ENCODE peak calls at places on chromosome 3, in ten cellular contexts. Z, Q, K, B, Y, O, V, M, R and A are unnamed samples.

GRCh38 chr3:24947103-24947502 is 452.5 kb upstream of the THRB start:
- DNase-seq in Z (no peak), Q (no peak), K (no peak), B (no peak), Y (no peak), O (no peak), V (no peak), M (no peak), R (no peak), A (no peak)

GRCh38 chr3:98778852-98779379 is 15.8 kb downstream of the ST3GAL6 start:
- DNase-seq in Z (no peak), Q (peak; percentile 99), K (no peak), B (no peak), Y (peak; percentile 79), O (no peak), V (no peak), M (no peak), R (peak; percentile 90), A (no peak)

GRCh38 chr3:112464264-112464663 is 35.0 kb downstream of the BTLA start:
- DNase-seq in Z (peak; percentile 82), Q (peak; percentile 36), K (no peak), B (no peak), Y (no peak), O (no peak), V (no peak), M (no peak), R (no peak), A (no peak)

GRCh38 chr3:42129014-42129953 is 38.1 kb downstream of the TRAK1 start:
- DNase-seq in Z (peak; percentile 84), Q (peak; percentile 6), K (no peak), B (no peak), Y (no peak), O (no peak), V (no peak), M (no peak), R (peak; percentile 29), A (no peak)

GRCh38 chr3:71309342-71309741 is 274.2 kb downstream of the FOXP1 start:
- DNase-seq in Z (no peak), Q (peak; percentile 23), K (no peak), B (no peak), Y (no peak), O (no peak), V (no peak), M (no peak), R (peak; percentile 31), A (no peak)

GRCh38 chr3:196638922-196639516 is 475 bp upstream of the NRROS start:
- DNase-seq in Z (no peak), Q (no peak), K (no peak), B (peak; percentile 20), Y (no peak), O (no peak), V (no peak), M (no peak), R (no peak), A (no peak)

GRCh38 chr3:43997788-43998373 is 243.8 kb upstream of the TOPAZ1 start:
- DNase-seq in Z (peak; percentile 45), Q (no peak), K (no peak), B (peak; percentile 30), Y (no peak), O (peak; percentile 48), V (no peak), M (no peak), R (peak; percentile 9), A (no peak)

GRCh38 chr3:146679191-146679590 is 74.0 kb upstream of the PLSCR5 start:
- DNase-seq in Z (no peak), Q (no peak), K (no peak), B (no peak), Y (no peak), O (no peak), V (no peak), M (no peak), R (no peak), A (no peak)

GRCh38 chr3:3600665-3601340 is 198.4 kb upstream of the LRRN1 start:
- DNase-seq in Z (no peak), Q (no peak), K (no peak), B (no peak), Y (no peak), O (no peak), V (no peak), M (no peak), R (no peak), A (no peak)

GRCh38 chr3:13495921-13496723 is 16.0 kb downstream of the HDAC11 start:
- DNase-seq in Z (peak; percentile 75), Q (peak; percentile 88), K (no peak), B (peak; percentile 84), Y (peak; percentile 69), O (peak; percentile 86), V (no peak), M (peak; percentile 53), R (peak; percentile 87), A (peak; percentile 68)

GRCh38 chr3:71931930-71932329 is 147.0 kb upstream of the PROK2 start:
- DNase-seq in Z (peak; percentile 55), Q (no peak), K (no peak), B (no peak), Y (no peak), O (no peak), V (no peak), M (no peak), R (no peak), A (no peak)

GRCh38 chr3:72679540-72680198 is 168.6 kb downstream of the SHQ1 start:
- DNase-seq in Z (peak; percentile 48), Q (peak; percentile 72), K (no peak), B (no peak), Y (no peak), O (no peak), V (no peak), M (no peak), R (peak; percentile 91), A (no peak)

GRCh38 chr3:23272820-23273219 is 69.7 kb downstream of the UBE2E2 start:
- DNase-seq in Z (no peak), Q (no peak), K (no peak), B (no peak), Y (no peak), O (no peak), V (no peak), M (no peak), R (no peak), A (no peak)

GRCh38 chr3:134885877-134886621 is 91.0 kb downstream of the EPHB1 start:
- DNase-seq in Z (peak; percentile 73), Q (no peak), K (no peak), B (no peak), Y (no peak), O (no peak), V (no peak), M (no peak), R (peak; percentile 48), A (no peak)

GRCh38 chr3:48899298-48899697 is 616 bp upstream of the SLC25A20 start:
- DNase-seq in Z (peak; percentile 53), Q (peak; percentile 2), K (no peak), B (no peak), Y (no peak), O (no peak), V (no peak), M (no peak), R (no peak), A (no peak)

GRCh38 chr3:152375546-152375945 is 106.8 kb downstream of the MBNL1 start:
- DNase-seq in Z (no peak), Q (peak; percentile 21), K (no peak), B (no peak), Y (no peak), O (no peak), V (no peak), M (no peak), R (peak; percentile 29), A (no peak)

GRCh38 chr3:36678216-36679013 is 85.9 kb downstream of the DCLK3 start:
- DNase-seq in Z (no peak), Q (peak; percentile 33), K (no peak), B (no peak), Y (no peak), O (no peak), V (no peak), M (no peak), R (peak; percentile 35), A (no peak)

GRCh38 chr3:54206874-54207273 is 84.5 kb downstream of the CACNA2D3 start:
- DNase-seq in Z (no peak), Q (no peak), K (no peak), B (no peak), Y (no peak), O (no peak), V (no peak), M (no peak), R (no peak), A (no peak)
- TF ChIP-seq CTCF in Z (no peak), Q (no peak), K (no peak), B (no peak), Y (no peak), O (no peak), V (no peak), M (no peak), R (no peak), A (no peak)

GRCh38 chr3:35408882-35409281 is 230.4 kb upstream of the ARPP21 start:
- DNase-seq in Z (no peak), Q (no peak), K (no peak), B (no peak), Y (no peak), O (no peak), V (no peak), M (no peak), R (no peak), A (no peak)

GRCh38 chr3:35409991-35410390 is 229.3 kb upstream of the ARPP21 start:
- DNase-seq in Z (no peak), Q (no peak), K (no peak), B (no peak), Y (no peak), O (no peak), V (no peak), M (no peak), R (no peak), A (no peak)

DNA sequence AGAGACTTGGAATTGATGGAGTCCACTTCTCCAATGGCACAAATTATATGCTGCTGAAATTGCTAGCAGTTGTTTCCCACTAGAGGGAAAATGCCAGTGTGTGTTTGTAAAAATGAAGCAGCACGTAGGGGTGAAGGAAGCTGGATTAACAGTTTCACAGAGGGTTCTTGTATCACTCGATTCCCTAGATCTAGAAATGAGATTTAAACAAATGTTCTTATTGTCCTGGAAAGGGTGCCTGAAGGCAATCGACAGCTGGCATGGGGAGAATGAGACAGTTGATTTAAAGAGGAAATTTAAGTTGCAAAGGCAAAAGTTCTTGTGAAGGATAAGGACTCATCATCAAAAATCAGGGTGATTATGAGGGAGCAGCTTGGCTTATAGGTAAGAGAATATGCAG is 234.8 kb upstream of the ARPP21 start:
- DNase-seq in Z (no peak), Q (no peak), K (no peak), B (no peak), Y (no peak), O (no peak), V (no peak), M (no peak), R (no peak), A (no peak)
- TF ChIP-seq CTCF in Z (no peak), Q (no peak), K (no peak), B (no peak), Y (no peak), O (no peak), V (no peak), M (no peak), R (no peak), A (no peak)

GRCh38 chr3:159488657-159489056 is 500.0 kb upstream of the IL12A start:
- DNase-seq in Z (no peak), Q (no peak), K (no peak), B (no peak), Y (no peak), O (no peak), V (no peak), M (no peak), R (no peak), A (no peak)
- TF ChIP-seq CTCF in Z (no peak), Q (no peak), K (no peak), B (no peak), Y (no peak), O (no peak), V (no peak), M (no peak), R (no peak), A (no peak)

GRCh38 chr3:15148614-15149013 is 49.7 kb upstream of the RBSN start:
- DNase-seq in Z (peak; percentile 34), Q (peak; percentile 27), K (no peak), B (peak; percentile 22), Y (no peak), O (peak; percentile 55), V (no peak), M (no peak), R (no peak), A (no peak)
- TF ChIP-seq CTCF in Z (peak; percentile 7), Q (no peak), K (no peak), B (no peak), Y (peak; percentile 1), O (no peak), V (no peak), M (no peak), R (no peak), A (no peak)